ENCODE peak calls at places on chromosomes 11 and 22, in ten cellular contexts. B, E, V, H, D, A, I, O, N and R are unnamed samples.

GRCh38 chr22:22942511-22943329 is 55.1 kb downstream of the IGLL5 start:
- ATAC-seq in N (peak), A (peak), I (peak), O (peak), D (peak), H (peak), V (peak), E (peak), B (peak), R (peak)

GRCh38 chr22:33167998-33168397 is 109.8 kb upstream of the SYN3 start:
- ATAC-seq in D (no peak), E (no peak), V (no peak), H (no peak), I (no peak), B (no peak), A (no peak), O (no peak), N (no peak), R (no peak)

GRCh38 chr11:61378713-61379313 is 13.6 kb upstream of the TMEM216 start:
- ATAC-seq in A (peak), E (no peak), O (no peak), D (no peak), B (no peak), N (peak), V (peak), H (peak), I (peak), R (peak)

GRCh38 chr11:46210133-46210636 is 67.3 kb upstream of the CREB3L1 start:
- ATAC-seq in H (peak), A (peak), N (peak), B (peak), I (no peak), E (no peak), V (no peak), D (peak), O (peak), R (no peak)

GRCh38 chr11:37496196-37496595 is 898.2 kb upstream of the RAG2 start:
- ATAC-seq in A (no peak), V (no peak), I (no peak), B (no peak), H (no peak), O (no peak), N (no peak), D (no peak), E (no peak), R (no peak)

GRCh38 chr22:46088541-46089311 is 61.6 kb upstream of the PPARA start:
- ATAC-seq in D (no peak), V (peak), I (peak), E (no peak), N (peak), H (no peak), A (no peak), B (no peak), O (no peak), R (no peak)

GRCh38 chr11:47955356-47955755 is 25.0 kb upstream of the PTPRJ start:
- ATAC-seq in B (peak), I (no peak), H (no peak), A (peak), E (no peak), D (peak), N (no peak), O (peak), V (no peak), R (no peak)

GRCh38 chr11:122853971-122854446 is 15.7 kb downstream of the CRTAM start:
- ATAC-seq in N (peak), E (no peak), B (no peak), A (peak), O (no peak), D (peak), V (peak), H (no peak), I (peak), R (no peak)

GRCh38 chr22:24432059-24432853 is 4.9 kb downstream of the ADORA2A start:
- ATAC-seq in O (no peak), H (no peak), B (no peak), D (peak), I (peak), E (no peak), N (peak), V (peak), A (no peak), R (no peak)